ENCODE peak calls at places on chromosome 21, in five cellular contexts. X is gastrocnemius medialis, P is HCT116, O is upper lobe of left lung, Z is body of pancreas. G is an unnamed sample.

GRCh38 chr21:33244082-33244780 is 14.5 kb downstream of the IFNAR2 start:
- ATAC-seq in O (no peak), P (no peak), Z (no peak), X (peak), G (no peak)

GRCh38 chr21:37564341-37564923 is 197.9 kb downstream of the DYRK1A start:
- ATAC-seq in O (peak), P (peak), X (peak), Z (peak), G (peak)

GRCh38 chr21:46394819-46395152 is 63.9 kb upstream of the DIP2A start:
- ATAC-seq in O (no peak), Z (no peak), P (no peak), X (peak), G (no peak)

GRCh38 chr21:39004776-39005605 is 178.3 kb downstream of the PSMG1 start:
- ATAC-seq in X (peak), P (no peak), O (peak), Z (peak), G (peak)

GRCh38 chr21:26916799-26917198 is 50.1 kb downstream of the ADAMTS5 start:
- ATAC-seq in X (no peak), Z (no peak), P (no peak), O (no peak), G (no peak)

GRCh38 chr21:28142692-28143091 is 850.0 kb downstream of the LTN1 start:
- ATAC-seq in P (no peak), Z (no peak), O (no peak), X (no peak), G (peak)

GRCh38 chr21:26351661-26352060 is 181.1 kb upstream of the APP start:
- ATAC-seq in P (no peak), X (no peak), O (no peak), Z (no peak), G (no peak)

GRCh38 chr21:24545807-24546361 is 1061.4 kb downstream of the MRPL39 start:
- ATAC-seq in X (no peak), Z (no peak), O (no peak), P (no peak), G (no peak)

DNA sequence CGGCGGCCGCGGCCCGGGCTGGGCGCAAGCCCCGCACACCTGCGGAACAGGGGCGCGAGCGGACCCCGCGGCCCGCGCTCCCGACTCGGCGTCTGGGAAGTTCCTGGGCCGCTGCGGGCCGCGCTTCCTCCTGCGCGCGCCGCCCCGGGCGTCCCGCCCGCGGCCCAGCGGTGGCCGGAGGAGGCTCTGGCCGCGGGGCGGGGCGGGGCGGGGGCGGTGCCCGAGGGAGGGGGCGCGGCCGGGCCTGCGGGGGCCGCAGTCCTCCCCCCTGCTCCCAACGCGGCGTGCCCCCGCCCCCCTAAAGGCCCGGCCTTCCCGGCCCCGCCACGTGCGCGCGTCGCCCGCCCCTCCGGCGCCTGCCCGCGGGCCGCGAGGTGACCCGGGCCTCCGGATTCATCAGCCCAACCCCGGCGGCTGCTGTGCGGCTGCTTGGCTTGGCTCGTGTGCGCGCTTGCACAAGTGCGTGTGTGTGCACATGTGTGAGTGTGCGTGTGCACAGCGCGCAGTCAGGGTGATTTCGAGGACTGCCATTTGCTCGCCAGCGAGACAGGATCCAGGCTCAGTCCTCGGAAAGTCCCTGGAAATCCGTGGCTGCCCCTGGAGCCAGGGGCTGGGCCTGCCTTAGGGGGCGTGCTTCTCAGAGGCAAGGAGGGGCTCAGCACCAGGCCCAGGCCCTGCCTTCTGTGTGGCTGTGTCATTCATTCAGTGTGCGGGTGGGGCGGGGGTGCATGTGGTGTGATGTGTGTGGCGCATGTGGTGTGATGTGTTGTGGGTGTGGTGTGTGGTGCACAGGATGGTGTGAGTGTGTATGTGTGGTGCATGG is at the start of gene C2CD2:
- ATAC-seq in Z (peak), X (peak), P (peak), O (peak), G (peak)
- TF ChIP-seq POLR2A in Z (peak), X (peak), P (peak), O (peak), G (peak)

GRCh38 chr21:42321231-42321630 is 6.0 kb upstream of the TFF3 start:
- ATAC-seq in P (no peak), X (no peak), Z (no peak), O (no peak), G (no peak)

GRCh38 chr21:42320791-42321190 is 5.6 kb upstream of the TFF3 start:
- ATAC-seq in P (no peak), X (no peak), O (no peak), Z (no peak), G (no peak)

GRCh38 chr21:42321845-42322244 is 6.6 kb upstream of the TFF3 start:
- ATAC-seq in Z (no peak), O (no peak), P (no peak), X (no peak), G (no peak)

GRCh38 chr21:42319368-42319767 is 4.2 kb upstream of the TFF3 start:
- ATAC-seq in X (no peak), P (no peak), O (peak), Z (no peak), G (no peak)

DNA sequence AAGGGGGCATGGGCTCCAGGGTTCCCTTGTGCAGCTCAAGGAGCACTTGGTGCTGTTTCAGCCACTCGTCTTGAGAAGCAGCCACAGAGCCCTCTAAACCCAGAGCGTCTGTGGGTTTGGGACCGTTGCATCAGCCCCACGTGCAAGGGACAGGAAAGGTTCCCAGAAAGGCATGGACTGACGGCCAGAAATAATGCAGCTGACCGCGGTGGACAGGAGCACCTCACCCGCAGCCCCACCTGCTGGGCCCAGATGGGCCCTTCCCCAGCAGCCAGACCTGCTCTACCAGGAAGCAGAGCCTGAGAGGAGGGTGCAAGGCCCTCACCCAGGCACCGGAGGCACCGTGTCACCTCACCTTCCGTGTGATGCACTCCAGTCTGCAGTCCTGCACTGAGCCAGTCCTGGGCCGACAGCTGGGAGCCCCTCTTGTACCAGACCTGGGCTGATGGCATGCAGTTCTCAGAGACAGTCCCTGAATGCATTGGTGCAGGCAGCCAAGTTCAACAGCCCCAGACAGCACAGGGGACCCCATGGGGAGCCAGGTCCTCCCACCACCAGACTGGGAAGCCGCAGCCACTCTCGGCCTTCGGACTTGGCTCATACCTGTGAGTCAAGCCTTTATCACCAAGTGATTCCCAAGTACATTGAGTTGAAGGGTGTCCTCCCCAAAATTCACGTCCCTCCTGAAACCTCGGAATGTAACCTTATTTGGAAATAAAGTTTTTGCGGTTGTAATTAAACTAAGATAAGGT is 4.8 kb upstream of the TFF3 start:
- ATAC-seq in O (peak), X (no peak), P (peak), Z (no peak), G (no peak)
- TF ChIP-seq CTCF in O (no peak), X (no peak), P (no peak), Z (no peak), G (no peak)

DNA sequence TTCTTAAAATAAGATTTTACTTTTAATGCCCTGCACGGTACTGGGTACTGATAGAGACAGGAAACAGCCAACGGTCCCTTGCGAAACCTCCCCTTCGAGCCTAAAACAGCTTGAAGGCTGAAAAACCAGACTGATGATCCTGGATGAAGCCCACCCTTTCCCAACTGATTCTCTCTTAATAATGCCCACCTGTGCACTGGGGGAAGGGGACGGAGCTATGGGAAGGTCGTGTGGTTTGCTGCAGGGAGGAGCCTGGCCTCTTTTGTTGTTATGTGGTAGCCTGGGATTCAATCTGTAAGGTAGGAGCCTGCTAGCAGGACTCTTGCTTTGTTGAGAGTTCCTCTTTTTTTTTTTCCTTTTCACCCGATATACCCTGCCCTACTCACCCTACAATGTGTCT is 25.6 kb downstream of the SAMSN1 start:
- ATAC-seq in X (no peak), P (no peak), Z (no peak), O (no peak), G (no peak)
- TF ChIP-seq POLR2A in X (no peak), P (no peak), Z (no peak), O (no peak), G (no peak)

GRCh38 chr21:34511787-34512451 is at the start of gene KCNE1:
- ATAC-seq in X (peak), O (peak), P (no peak), Z (no peak), G (peak)

GRCh38 chr21:34510148-34511142 is 1.6 kb downstream of the KCNE1 start:
- ATAC-seq in O (peak), P (peak), X (peak), Z (peak), G (peak)

GRCh38 chr21:34511154-34511553 is 856 bp downstream of the KCNE1 start:
- ATAC-seq in Z (no peak), P (no peak), X (no peak), O (peak), G (no peak)

GRCh38 chr21:34514576-34515135 is 2.6 kb upstream of the KCNE1 start:
- ATAC-seq in P (no peak), X (no peak), O (no peak), Z (no peak), G (no peak)

DNA sequence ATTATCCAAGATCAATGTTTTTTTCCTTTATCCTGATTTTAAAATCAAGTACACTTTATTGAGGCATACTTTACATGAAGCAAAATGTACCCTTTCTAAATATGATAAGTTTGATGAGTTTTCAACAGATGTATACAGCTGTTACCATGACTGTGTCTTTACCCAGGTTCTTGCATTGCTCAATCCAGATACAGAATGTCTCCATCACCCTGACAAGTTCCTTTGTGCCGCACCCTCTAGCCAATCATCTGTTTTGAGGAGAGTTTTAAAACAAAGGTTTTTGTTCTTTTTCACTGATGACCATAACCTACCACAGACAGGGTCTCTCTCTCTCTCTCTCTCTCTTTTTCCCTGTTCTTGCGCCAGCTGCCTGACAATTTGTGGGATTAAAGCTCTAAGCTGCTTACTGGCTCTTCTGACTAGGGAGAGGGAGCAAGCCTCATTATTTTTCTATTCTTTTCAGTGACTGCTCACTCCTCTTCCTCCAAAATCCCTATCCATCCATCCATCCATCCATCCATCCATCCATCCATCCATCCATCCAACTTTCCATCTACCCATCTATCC is 1.2 kb upstream of the KCNE1 start:
- ATAC-seq in X (no peak), Z (no peak), O (no peak), P (no peak), G (peak)
- TF ChIP-seq CTCF in X (no peak), Z (no peak), O (no peak), P (no peak), G (no peak)

DNA sequence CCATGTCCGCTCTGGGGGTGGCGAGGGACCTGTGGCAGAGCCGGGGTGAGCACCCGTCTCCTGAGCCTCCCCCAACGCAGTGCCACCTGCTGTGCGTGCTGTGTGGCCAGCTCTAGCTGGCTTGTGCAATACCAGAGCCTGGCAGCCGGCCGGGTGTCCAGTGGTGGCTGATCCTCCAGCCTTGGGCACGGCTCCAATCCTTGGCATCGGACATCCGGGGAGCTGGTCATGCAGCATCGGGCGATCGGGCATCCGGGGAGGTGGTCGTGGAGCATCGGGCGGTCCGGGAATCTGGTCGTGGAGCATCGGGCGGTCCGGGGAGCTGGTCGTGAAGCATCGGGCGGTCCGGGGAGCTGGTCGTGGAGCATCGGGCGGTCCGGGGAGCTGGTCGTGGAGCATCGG is 8.1 kb downstream of the SLX9 start:
- ATAC-seq in X (peak), Z (no peak), P (no peak), O (no peak), G (no peak)
- TF ChIP-seq POLR2A in X (peak), Z (no peak), P (no peak), O (no peak), G (no peak)